ENCODE peak calls at places on chromosome 1, in four cellular contexts. B is Panc1, P is AG04450, I is cardiac fibroblast. A is an unnamed sample.

GRCh38 chr1:61873581-61873980 is 131.3 kb downstream of the PATJ start:
- DNase-seq in P (no peak), B (no peak), I (no peak), A (no peak)

GRCh38 chr1:196075621-196076020 is 532.6 kb downstream of the KCNT2 start:
- DNase-seq in I (no peak), B (no peak), P (no peak), A (no peak)

GRCh38 chr1:31796707-31797106 is 19.1 kb downstream of the SPOCD1 start:
- DNase-seq in I (no peak), B (no peak), P (no peak), A (peak)

GRCh38 chr1:172352435-172352834 is 68.0 kb upstream of the C1orf105 start:
- DNase-seq in B (peak), I (no peak), P (no peak), A (no peak)

GRCh38 chr1:168621356-168621755 is 45.0 kb downstream of the XCL1 start:
- DNase-seq in I (peak), B (no peak), P (no peak), A (no peak)

GRCh38 chr1:36248250-36248894 is 24.1 kb downstream of the THRAP3 start:
- DNase-seq in P (peak), I (peak), B (peak), A (no peak)

GRCh38 chr1:237041795-237042466 is at the start of gene RYR2:
- DNase-seq in I (peak), P (no peak), B (no peak), A (no peak)

GRCh38 chr1:15251807-15252546 is 5.0 kb downstream of the FHAD1 start:
- DNase-seq in P (no peak), I (no peak), B (no peak), A (peak)

GRCh38 chr1:237730826-237731350 is 159.8 kb downstream of the ZP4 start:
- DNase-seq in P (no peak), B (no peak), I (no peak), A (no peak)

GRCh38 chr1:31648190-31648589 is 3.5 kb upstream of the PEF1 start:
- DNase-seq in P (no peak), I (no peak), B (no peak), A (no peak)

GRCh38 chr1:19765623-19766022 is 34.1 kb downstream of the TMCO4 start:
- DNase-seq in I (peak), B (no peak), P (peak), A (no peak)

GRCh38 chr1:108749081-108749480 is 2.6 kb downstream of the STXBP3 start:
- DNase-seq in B (no peak), I (no peak), P (no peak), A (no peak)

GRCh38 chr1:108745980-108746381 is 493 bp upstream of the STXBP3 start:
- DNase-seq in B (no peak), P (no peak), I (no peak), A (no peak)

GRCh38 chr1:108747898-108748297 is 1.4 kb downstream of the STXBP3 start:
- DNase-seq in B (no peak), I (no peak), P (no peak), A (no peak)

GRCh38 chr1:108747128-108747827 is 804 bp downstream of the STXBP3 start:
- DNase-seq in P (peak), B (peak), I (peak), A (peak)

GRCh38 chr1:108746382-108747127 is at the start of gene STXBP3:
- DNase-seq in I (peak), B (peak), P (peak), A (peak)
- TF ChIP-seq CTCF in I (peak), B (peak), P (peak), A (peak)

DNA sequence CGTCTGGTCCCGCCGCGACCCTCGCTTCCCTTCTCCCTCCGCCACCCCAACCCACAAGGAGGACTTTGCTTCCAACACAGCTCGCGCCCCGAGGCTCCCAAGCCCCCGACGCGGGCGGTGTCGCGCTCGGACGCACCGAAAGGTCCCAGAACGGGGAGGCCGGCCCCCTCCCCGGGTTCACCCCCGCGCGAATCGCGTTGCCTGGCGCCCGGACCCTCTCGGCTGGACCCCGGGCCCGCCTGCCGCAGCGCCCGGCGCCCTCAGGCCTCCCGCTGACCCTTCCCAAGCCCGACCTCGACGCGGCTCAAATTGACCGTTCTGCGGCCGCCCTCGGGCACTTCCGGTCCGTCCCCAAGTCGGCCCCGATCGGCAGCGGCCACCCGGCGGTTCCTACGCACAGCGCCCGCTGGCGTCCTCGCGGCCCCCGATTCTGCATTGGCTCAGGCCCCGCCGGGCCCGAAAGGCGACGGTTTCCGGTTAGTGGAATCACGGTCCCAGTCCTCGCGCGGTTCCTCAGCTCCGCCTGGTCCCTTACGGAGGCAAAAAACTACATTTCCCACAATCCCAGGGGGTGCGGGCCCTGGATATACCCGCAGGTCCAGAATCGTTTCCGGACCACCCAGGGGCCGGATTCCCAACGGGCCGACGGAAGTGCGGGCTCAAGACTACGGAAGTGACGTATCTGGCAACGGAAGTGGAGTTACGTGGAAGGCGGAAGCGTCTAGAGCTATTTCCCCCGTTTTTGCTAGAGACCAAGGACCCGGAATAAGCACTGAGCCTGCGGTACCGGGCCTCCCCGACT is at the start of gene AURKAIP1:
- DNase-seq in P (peak), I (peak), B (peak), A (peak)
- TF ChIP-seq CTCF in P (peak), I (no peak), B (peak), A (no peak)

DNA sequence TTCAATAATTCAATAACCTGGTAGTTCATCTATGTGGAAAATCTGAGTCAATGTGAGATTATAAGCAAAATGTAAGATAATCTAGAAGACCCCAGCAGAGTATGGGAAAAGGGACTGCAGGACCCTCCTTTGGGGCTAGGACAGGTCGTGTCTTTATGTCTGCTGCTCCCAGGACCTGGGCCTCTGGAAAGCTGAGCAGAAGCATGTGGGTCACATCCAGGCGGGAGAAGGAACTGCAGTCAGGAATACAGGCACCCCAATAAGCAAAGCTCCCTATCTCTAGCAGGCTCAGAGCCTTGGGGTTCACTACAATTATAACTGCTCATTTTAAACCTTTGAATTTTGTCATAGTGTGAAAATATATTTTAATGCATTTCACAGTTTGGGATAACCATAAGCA is 73.9 kb upstream of the MCOLN3 start:
- DNase-seq in P (no peak), B (no peak), I (no peak), A (no peak)
- TF ChIP-seq CTCF in P (no peak), B (no peak), I (no peak), A (no peak)

DNA sequence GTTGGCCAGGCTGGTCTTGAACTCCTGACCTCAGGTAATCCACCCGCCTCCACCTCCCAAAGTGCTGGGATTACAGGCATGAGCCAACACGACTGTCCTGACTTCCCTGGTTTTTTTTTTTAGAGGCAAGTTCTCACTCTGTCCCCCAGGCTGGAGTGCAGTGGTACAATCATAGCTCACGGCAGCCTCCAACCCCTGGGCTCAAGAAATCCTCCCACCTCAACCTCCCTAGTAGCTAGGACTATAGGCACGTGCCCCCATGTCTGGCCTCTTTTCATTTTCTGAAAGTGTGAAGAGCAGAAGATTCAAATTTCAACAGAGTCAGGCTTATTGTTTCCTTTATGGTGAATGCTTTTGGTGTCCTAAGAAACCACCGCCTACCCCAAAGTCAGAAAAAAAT is 21.7 kb upstream of the SOX13 start:
- DNase-seq in I (no peak), P (no peak), B (no peak), A (no peak)
- TF ChIP-seq CTCF in I (no peak), P (no peak), B (no peak), A (no peak)

DNA sequence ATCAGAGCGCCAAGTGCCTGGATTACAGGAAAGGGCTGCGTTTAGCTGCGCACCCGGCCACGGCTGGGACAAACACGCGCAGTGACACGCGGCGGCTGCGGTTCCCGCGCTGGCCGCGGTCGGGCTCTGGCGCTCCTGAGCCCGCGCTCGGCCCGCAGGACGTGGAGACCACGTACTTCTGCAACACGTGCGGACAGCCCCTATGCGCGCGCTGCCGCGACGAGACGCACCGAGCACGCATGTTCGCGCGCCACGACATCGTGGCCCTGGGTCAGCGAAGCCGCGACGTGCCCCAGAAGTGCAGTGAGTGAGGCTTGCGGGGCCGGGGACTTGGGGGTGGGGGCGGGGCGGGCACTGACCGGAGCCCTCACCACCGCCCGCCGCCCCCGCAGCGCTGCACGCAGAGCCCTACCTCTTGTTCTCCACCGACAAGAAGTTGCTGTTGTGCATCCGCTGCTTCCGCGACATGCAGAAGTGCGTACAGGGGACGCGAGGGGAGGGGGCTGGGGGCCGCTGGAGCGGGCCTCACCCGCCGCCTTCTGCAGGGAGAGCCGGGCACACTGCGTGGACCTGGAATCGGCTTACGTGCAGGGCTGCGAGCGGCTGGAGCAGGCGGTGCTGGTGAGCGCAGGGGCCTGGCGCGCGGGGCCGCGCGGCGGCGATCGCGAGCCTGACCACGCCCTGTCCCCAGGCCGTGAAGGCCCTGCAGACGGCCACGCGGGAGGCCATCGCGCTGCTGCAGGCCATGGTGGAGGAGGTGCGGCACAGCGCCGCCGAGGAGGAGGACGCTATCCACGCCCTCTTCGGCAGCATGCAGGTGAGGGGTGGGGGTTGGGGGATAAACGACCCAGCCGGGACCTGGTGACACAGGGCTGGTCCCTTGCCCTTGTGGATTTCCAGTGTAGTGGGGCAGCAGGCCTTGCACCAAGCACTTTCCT is 3.1 kb downstream of the RNF207 start:
- DNase-seq in I (peak), B (no peak), P (no peak), A (no peak)
- TF ChIP-seq CTCF in I (peak), B (peak), P (peak), A (no peak)

A was measured in natural killer cell.